ENCODE peak calls at places on chromosomes 12 and 14, in four cellular contexts. Y is H9, N is neuronal stem cell, U is IMR-90. P is an unnamed sample.

GRCh38 chr12:93662961-93663728 is 14.0 kb upstream of the CRADD start:
- DNase-seq in U (peak), Y (no peak), N (no peak), P (no peak)

GRCh38 chr14:24891987-24892729 is 157.8 kb downstream of the STXBP6 start:
- DNase-seq in N (no peak), Y (no peak), U (no peak), P (no peak)

GRCh38 chr14:59622641-59623040 is 46.0 kb upstream of the CCDC175 start:
- DNase-seq in U (no peak), Y (no peak), N (no peak), P (peak)

GRCh38 chr12:16573652-16574077 is 32.3 kb downstream of the LMO3 start:
- DNase-seq in U (peak), N (peak), Y (peak), P (peak)

GRCh38 chr14:67942311-67942710 is 122.7 kb downstream of the RAD51B start:
- DNase-seq in U (peak), N (no peak), Y (no peak), P (no peak)

GRCh38 chr14:34030864-34031263 is 80.0 kb upstream of the EGLN3 start:
- DNase-seq in U (peak), Y (no peak), N (no peak), P (peak)

GRCh38 chr12:68106160-68106559 is 53.4 kb downstream of the IFNG start:
- DNase-seq in N (no peak), U (no peak), Y (no peak), P (no peak)

GRCh38 chr14:22007278-22008097 is 333.9 kb upstream of the OR4E1 start:
- DNase-seq in N (no peak), U (no peak), Y (no peak), P (no peak)

GRCh38 chr14:77475432-77476115 is 17.7 kb downstream of the AHSA1 start:
- DNase-seq in Y (peak), N (no peak), U (no peak), P (no peak)

GRCh38 chr12:102948941-102949352 is 8.5 kb upstream of the ASCL1 start:
- DNase-seq in Y (peak), U (peak), N (no peak), P (peak)

GRCh38 chr12:107318804-107319535 is 225.6 kb upstream of the CRY1 start:
- DNase-seq in Y (peak), U (peak), N (peak), P (peak)

GRCh38 chr12:57016348-57016747 is at the start of gene TAC3:
- DNase-seq in Y (peak), U (no peak), N (peak), P (no peak)

GRCh38 chr12:92224685-92225331 is 79.2 kb upstream of the BTG1 start:
- DNase-seq in Y (no peak), U (peak), N (no peak), P (peak)

GRCh38 chr14:64812412-64812811 is 67.3 kb downstream of the SPTB start:
- DNase-seq in Y (peak), U (no peak), N (no peak), P (peak)

GRCh38 chr12:68915055-68915454 is 17.9 kb downstream of the CPM start:
- DNase-seq in U (peak), Y (no peak), N (no peak), P (peak)

GRCh38 chr14:37093364-37093763 is 79.0 kb downstream of the SLC25A21 start:
- DNase-seq in U (no peak), N (no peak), Y (no peak), P (no peak)

GRCh38 chr14:104262515-104263514 is 124.4 kb downstream of the KIF26A start:
- DNase-seq in U (no peak), Y (peak), N (no peak), P (no peak)

GRCh38 chr12:95173392-95174251 is 43.6 kb downstream of the FGD6 start:
- DNase-seq in U (peak), N (no peak), Y (no peak), P (no peak)

GRCh38 chr12:62576503-62576902 is 109.9 kb downstream of the MON2 start:
- DNase-seq in U (no peak), Y (no peak), N (no peak), P (no peak)

GRCh38 chr14:94027566-94028449 is 1.7 kb downstream of the OTUB2 start:
- DNase-seq in U (no peak), N (no peak), Y (no peak), P (no peak)
- H2BK5ac ChIP-seq in U (no peak), N (no peak), Y (no peak), P (no peak)

GRCh38 chr14:32473476-32473875 is 144.4 kb downstream of the AKAP6 start:
- DNase-seq in N (no peak), U (no peak), Y (no peak), P (no peak)
- H2AFZ ChIP-seq in N (no peak), U (no peak), Y (no peak), P (no peak)

GRCh38 chr14:91509083-91509877 is 830 bp downstream of the PPP4R3A start:
- DNase-seq in Y (peak), U (no peak), N (no peak), P (peak)
- H2BK5ac ChIP-seq in Y (no peak), U (peak), N (peak), P (peak)

GRCh38 chr12:108509806-108510205 is 5.3 kb upstream of the FICD start:
- DNase-seq in Y (no peak), U (no peak), N (no peak), P (no peak)

GRCh38 chr12:108514468-108514972 is 557 bp upstream of the FICD start:
- DNase-seq in U (no peak), N (no peak), Y (no peak), P (no peak)

GRCh38 chr12:108510836-108511235 is 4.2 kb upstream of the FICD start:
- DNase-seq in N (no peak), Y (no peak), U (no peak), P (no peak)

GRCh38 chr12:108514973-108515814 is at the start of gene FICD:
- DNase-seq in Y (peak), N (peak), U (peak), P (peak)

DNA sequence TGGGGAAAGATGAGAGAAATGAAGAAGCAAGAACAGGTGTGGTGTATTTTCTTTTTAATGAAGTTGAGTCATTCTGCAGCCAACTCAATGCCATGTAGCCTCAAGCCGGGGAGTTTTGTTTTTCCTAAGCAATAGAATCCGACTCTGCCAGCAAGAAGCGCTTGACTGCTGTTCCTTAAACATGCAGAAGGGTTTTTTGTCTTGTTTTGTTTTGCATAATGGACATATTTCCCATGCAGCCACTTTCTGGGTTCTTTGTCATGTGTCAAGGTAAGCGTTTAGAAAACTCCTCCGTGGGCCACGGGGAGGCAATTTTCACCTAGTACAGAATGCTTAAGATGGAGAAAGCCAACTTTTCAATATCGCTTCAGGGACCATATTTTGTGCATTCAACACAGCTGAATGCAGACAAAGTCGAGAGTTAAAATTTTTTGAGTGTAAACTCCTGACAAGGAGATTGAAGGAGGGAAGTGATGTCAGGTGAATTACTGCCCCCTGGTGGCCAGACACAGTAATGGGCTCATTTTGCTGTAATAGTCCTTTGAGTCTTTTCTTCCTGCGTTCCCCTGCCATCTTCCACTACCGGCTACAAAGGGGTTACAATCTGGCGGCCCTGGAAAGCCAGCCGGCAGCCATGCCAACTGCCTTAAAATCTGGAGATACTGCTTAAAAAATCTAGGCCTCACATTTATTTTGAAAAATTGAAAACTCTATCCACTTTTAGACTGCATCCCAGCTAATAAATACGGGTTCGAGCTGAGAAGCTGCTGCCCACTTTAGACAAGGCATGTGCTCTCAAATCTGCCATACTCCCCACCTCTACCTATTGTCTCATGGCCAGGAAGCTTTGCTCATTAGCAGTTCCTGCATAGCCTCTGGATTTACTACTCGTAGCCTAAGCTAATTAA is 3.2 kb upstream of the FICD start:
- DNase-seq in N (peak), Y (peak), U (peak), P (peak)
- H2AFZ ChIP-seq in N (peak), Y (peak), U (no peak), P (no peak)

DNA sequence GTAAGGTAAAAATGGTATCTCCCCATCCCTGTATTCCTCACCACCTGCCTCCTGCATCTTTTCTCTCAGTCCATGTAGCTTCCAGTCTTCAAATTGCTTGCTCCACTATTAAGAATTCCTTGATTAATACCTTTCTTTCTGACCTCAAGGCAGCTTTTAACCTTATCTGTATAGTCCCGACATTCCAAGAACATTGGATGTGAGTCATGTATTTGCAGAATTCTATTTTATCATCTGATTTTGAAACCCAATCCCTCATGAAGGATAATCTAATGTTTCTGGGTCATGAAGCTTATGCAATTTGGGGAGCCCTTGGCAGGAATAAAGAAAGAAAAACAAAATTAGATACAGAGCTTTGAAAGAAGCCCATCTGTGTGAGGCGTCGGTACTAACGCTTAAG is 63.4 kb upstream of the CCND2 start:
- DNase-seq in U (no peak), N (no peak), Y (no peak), P (no peak)
- H2BK5ac ChIP-seq in U (no peak), N (no peak), Y (no peak), P (no peak)

GRCh38 chr12:97560359-97560758 is 97.8 kb downstream of the RMST start:
- DNase-seq in U (no peak), Y (no peak), N (no peak), P (no peak)
- H2AFZ ChIP-seq in U (no peak), Y (no peak), N (no peak), P (no peak)

GRCh38 chr14:71135496-71135895 is 228.2 kb downstream of the PCNX1 start:
- DNase-seq in Y (peak), U (no peak), N (no peak), P (no peak)

GRCh38 chr14:71138236-71139057 is 231.2 kb downstream of the PCNX1 start:
- DNase-seq in N (no peak), Y (no peak), U (no peak), P (no peak)

GRCh38 chr14:71137536-71138235 is 230.4 kb downstream of the PCNX1 start:
- DNase-seq in U (no peak), Y (peak), N (no peak), P (no peak)

GRCh38 chr14:71136386-71137060 is 229.3 kb downstream of the PCNX1 start:
- DNase-seq in N (no peak), U (no peak), Y (peak), P (no peak)

DNA sequence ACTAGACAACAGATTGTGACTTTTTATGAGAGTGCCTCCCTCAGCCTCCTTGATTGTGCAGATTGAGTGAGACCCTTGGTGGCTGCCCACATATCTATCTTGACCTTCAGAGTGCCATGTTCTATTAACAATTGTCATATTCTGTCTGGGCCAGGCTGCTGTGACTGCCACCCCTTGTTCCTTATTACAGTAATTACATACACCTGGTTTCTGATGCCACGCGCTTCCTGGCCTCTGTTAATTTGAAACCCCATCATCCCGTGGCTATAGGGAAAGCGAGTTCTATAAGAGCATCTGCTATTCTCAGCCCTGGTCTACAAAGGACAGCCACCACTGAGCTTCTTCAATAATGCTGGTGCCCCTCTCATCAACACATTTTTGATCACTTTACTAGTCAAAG is 228.7 kb downstream of the PCNX1 start:
- DNase-seq in N (no peak), Y (peak), U (no peak), P (no peak)
- H2BK5ac ChIP-seq in N (no peak), Y (no peak), U (no peak), P (no peak)

DNA sequence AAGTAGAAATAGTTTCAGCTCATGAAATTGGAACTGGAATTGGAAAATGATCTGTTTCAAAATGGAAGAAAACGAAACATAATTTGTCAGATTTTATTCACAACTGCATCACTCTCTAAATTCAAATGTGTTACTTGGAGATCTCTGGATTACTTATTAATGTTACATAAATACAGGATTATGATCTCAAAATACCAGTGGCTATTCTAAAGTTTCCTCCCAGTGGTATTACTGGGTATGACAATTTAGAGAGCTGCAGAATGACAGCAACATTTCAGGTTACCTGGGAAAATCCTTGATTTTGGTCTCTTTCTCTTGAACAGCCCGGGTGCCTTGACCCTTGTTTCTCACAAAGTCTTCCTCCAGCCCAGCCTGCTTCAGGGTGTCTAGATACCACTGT is 14.2 kb downstream of the FAM161B start:
- DNase-seq in N (no peak), Y (no peak), U (no peak), P (peak)
- H2AFZ ChIP-seq in N (no peak), Y (no peak), U (no peak), P (no peak)

DNA sequence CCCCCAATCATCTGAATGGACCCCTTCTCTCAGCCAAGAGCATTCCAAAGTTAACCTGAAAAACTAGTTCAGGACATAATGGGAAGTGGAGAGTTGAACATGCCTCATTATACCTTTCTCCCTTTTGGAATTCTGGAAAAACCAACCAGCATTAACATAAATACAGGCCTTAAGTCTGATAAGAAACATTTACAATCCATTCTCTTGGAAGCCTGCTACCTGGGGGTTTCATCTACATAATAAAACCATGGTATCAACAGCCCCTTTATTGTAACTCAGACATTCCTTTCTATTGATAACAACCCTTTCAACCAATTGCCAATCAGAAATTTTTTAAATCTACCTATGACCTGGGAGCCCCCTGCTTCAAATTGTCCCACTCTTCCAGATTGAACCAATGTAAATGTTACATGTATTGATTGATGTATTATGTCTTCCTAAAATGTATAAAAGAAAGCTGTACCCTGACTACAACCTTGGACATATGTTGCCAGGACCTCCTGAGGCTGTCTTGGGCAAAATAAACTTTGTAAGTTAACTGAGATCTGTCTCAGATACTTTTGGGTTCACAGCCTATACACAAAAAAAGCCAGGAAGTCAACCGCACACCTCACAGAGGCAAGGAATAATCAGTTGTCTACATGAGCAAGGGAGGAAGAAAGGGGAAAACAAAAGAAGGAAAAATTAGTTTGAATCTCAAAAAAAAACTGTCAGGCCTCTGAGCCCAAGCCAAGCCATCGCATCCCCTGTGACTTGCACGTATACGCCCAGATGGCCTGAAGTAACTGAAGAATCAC is 17.6 kb upstream of the SSTR1 start:
- DNase-seq in Y (no peak), U (no peak), N (no peak), P (no peak)
- H2BK5ac ChIP-seq in Y (peak), U (no peak), N (no peak), P (no peak)